ENCODE peak calls at places on chromosomes 3 and 15, in six cellular contexts. One of them, this sample, is unnamed.

GRCh38 chr3:43907508-43907858 is 216.7 kb downstream of the ABHD5 start:
- DNase-seq in heart left ventricle: no peak
- DNase-seq in esophagus muscularis mucosa: no peak
- DNase-seq in tibial nerve: no peak
- DNase-seq in breast epithelium: no peak
- DNase-seq in stomach: no peak
- DNase-seq in this sample: no peak

GRCh38 chr3:73383470-73384049 is 241.2 kb downstream of the PDZRN3 start:
- DNase-seq in heart left ventricle: no peak
- DNase-seq in esophagus muscularis mucosa: no peak
- DNase-seq in tibial nerve: no peak
- DNase-seq in breast epithelium: no peak
- DNase-seq in stomach: no peak
- DNase-seq in this sample: no peak

GRCh38 chr15:58038426-58039106 is 26.9 kb downstream of the ALDH1A2 start:
- DNase-seq in heart left ventricle: no peak
- DNase-seq in esophagus muscularis mucosa: no peak
- DNase-seq in tibial nerve: no peak
- DNase-seq in breast epithelium: no peak
- DNase-seq in stomach: peak; percentile 52
- DNase-seq in this sample: no peak

GRCh38 chr15:64634576-64635485 is 140.6 kb downstream of the RBPMS2 start:
- DNase-seq in heart left ventricle: no peak
- DNase-seq in esophagus muscularis mucosa: no peak
- DNase-seq in tibial nerve: no peak
- DNase-seq in breast epithelium: no peak
- DNase-seq in stomach: no peak
- DNase-seq in this sample: no peak

GRCh38 chr3:106083854-106084253 is 215.0 kb upstream of the CBLB start:
- DNase-seq in heart left ventricle: no peak
- DNase-seq in esophagus muscularis mucosa: no peak
- DNase-seq in tibial nerve: no peak
- DNase-seq in breast epithelium: no peak
- DNase-seq in stomach: no peak
- DNase-seq in this sample: no peak

GRCh38 chr3:189756651-189757078 is 125.5 kb downstream of the TP63 start:
- DNase-seq in heart left ventricle: no peak
- DNase-seq in esophagus muscularis mucosa: no peak
- DNase-seq in tibial nerve: no peak
- DNase-seq in breast epithelium: no peak
- DNase-seq in stomach: no peak
- DNase-seq in this sample: no peak

GRCh38 chr3:185519021-185519420 is 20.2 kb upstream of the TMEM41A start:
- DNase-seq in heart left ventricle: no peak
- DNase-seq in esophagus muscularis mucosa: no peak
- DNase-seq in tibial nerve: no peak
- DNase-seq in breast epithelium: no peak
- DNase-seq in stomach: no peak
- DNase-seq in this sample: no peak

GRCh38 chr3:173699353-173699752 is 301.8 kb downstream of the NLGN1 start:
- DNase-seq in heart left ventricle: no peak
- DNase-seq in esophagus muscularis mucosa: no peak
- DNase-seq in tibial nerve: no peak
- DNase-seq in breast epithelium: no peak
- DNase-seq in stomach: no peak
- DNase-seq in this sample: no peak

GRCh38 chr3:166211451-166211850 is 374.2 kb upstream of the BCHE start:
- DNase-seq in heart left ventricle: no peak
- DNase-seq in esophagus muscularis mucosa: no peak
- DNase-seq in tibial nerve: no peak
- DNase-seq in breast epithelium: no peak
- DNase-seq in stomach: no peak
- DNase-seq in this sample: no peak

GRCh38 chr3:55621026-55621422 is 133.9 kb upstream of the WNT5A start:
- DNase-seq in heart left ventricle: no peak
- DNase-seq in esophagus muscularis mucosa: no peak
- DNase-seq in tibial nerve: no peak
- DNase-seq in breast epithelium: no peak
- DNase-seq in stomach: no peak
- DNase-seq in this sample: no peak

GRCh38 chr15:70974004-70974832 is 81.6 kb downstream of the LRRC49 start:
- DNase-seq in heart left ventricle: no peak
- DNase-seq in esophagus muscularis mucosa: no peak
- DNase-seq in tibial nerve: no peak
- DNase-seq in breast epithelium: no peak
- DNase-seq in stomach: no peak
- DNase-seq in this sample: no peak

GRCh38 chr15:95558916-95559315 is 771.6 kb upstream of the NR2F2 start:
- DNase-seq in heart left ventricle: no peak
- DNase-seq in esophagus muscularis mucosa: no peak
- DNase-seq in tibial nerve: no peak
- DNase-seq in breast epithelium: no peak
- DNase-seq in stomach: no peak
- DNase-seq in this sample: no peak

GRCh38 chr3:165439765-165440164 is 243.6 kb upstream of the SLITRK3 start:
- DNase-seq in heart left ventricle: no peak
- DNase-seq in esophagus muscularis mucosa: no peak
- DNase-seq in tibial nerve: no peak
- DNase-seq in breast epithelium: no peak
- DNase-seq in stomach: no peak
- DNase-seq in this sample: no peak

GRCh38 chr3:127288921-127289645 is 1.2 kb upstream of the PRR20G start:
- DNase-seq in heart left ventricle: no peak
- DNase-seq in esophagus muscularis mucosa: peak; percentile 75
- DNase-seq in tibial nerve: no peak
- DNase-seq in breast epithelium: no peak
- DNase-seq in stomach: no peak
- DNase-seq in this sample: no peak

DNA sequence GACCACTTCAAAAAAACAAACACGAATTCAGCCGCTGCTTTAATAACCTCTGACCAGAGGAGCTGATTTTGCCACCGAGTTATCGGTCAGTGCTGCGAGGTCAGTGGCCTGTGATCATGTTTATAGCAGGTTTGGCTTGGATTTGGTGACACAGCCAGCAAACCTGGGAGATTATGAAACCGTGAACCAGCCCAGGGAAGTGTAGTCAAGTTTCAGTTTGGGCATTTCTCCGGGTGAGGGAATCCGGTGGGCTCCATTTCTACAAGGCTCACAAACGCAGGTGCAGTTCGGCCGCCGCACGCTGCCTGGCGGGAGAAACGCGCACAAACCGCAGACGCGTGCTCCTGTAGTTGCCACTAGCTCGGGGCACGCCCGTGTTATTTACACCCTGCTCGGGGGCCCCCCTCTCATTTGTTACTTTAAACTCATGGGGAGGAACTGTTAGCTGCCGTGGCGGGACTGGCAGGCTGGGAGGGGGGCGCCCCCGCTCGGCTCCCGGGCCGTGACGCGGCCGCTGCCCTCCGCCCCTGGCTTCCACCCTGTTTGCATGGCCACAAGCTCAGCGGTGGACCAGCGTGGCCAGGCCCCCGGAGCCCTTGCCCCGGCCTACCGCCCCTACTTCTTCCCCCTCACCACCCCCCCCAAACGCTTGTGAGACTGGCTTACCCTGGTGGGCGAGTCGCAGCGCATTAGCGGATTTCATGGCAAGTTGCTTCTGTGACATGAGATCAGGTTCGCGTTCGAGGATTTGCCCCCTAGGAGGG is 13.6 kb upstream of the ONECUT1 start:
- DNase-seq in heart left ventricle: no peak
- DNase-seq in esophagus muscularis mucosa: no peak
- DNase-seq in tibial nerve: no peak
- DNase-seq in breast epithelium: no peak
- DNase-seq in stomach: no peak
- DNase-seq in this sample: no peak
- TF ChIP-seq POLR2A in heart left ventricle: no peak
- TF ChIP-seq POLR2A in esophagus muscularis mucosa: no peak
- TF ChIP-seq POLR2A in tibial nerve: no peak
- TF ChIP-seq POLR2A in breast epithelium: no peak
- TF ChIP-seq POLR2A in stomach: no peak
- TF ChIP-seq POLR2A in this sample: no peak

DNA sequence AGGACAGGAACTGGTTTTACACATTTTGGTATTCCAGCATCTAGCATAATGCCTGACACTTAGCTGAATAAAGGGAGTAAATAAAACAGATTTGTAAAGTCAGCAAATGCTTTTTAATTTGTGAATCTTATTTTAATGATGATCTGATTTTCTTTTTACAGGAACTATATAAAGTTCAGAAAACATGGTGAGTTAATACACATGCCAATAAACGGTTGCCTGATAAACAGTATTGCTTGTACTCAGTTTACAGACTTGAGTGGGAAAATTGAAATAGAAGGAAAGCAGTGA is 1.4 kb downstream of the PSMA4 start:
- DNase-seq in heart left ventricle: no peak
- DNase-seq in esophagus muscularis mucosa: no peak
- DNase-seq in tibial nerve: no peak
- DNase-seq in breast epithelium: no peak
- DNase-seq in stomach: no peak
- DNase-seq in this sample: no peak
- H3K27ac ChIP-seq in heart left ventricle: no peak overlapping the region
- H3K27ac ChIP-seq in esophagus muscularis mucosa: peak overlapping the region; percentile 97
- H3K27ac ChIP-seq in tibial nerve: peak overlapping the region; percentile 96
- H3K27ac ChIP-seq in breast epithelium: no peak overlapping the region
- H3K27ac ChIP-seq in stomach: no peak overlapping the region
- H3K27ac ChIP-seq in this sample: no peak overlapping the region

DNA sequence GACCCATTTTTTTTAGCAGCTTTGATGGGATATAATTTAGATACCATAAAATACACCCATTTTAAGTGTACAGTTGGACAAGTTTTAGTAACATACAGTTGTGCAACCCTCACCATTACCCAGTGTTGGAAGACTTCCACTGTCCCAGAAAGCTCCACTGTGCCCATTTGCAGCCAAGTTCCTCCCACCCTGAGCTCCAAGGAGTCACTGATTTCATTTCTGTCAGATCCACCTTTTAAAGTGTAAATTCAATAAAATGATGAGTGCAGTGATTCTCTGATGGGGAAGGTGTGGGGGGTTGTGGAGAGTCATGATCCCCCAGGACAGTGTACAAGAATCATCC is 93.2 kb upstream of the IGF1R start:
- DNase-seq in heart left ventricle: no peak
- DNase-seq in esophagus muscularis mucosa: no peak
- DNase-seq in tibial nerve: no peak
- DNase-seq in breast epithelium: no peak
- DNase-seq in stomach: no peak
- DNase-seq in this sample: no peak
- H3K4me1 ChIP-seq in heart left ventricle: no peaks in the 10 kb centered on the region
- H3K4me1 ChIP-seq in esophagus muscularis mucosa: no peaks in the 10 kb centered on the region
- H3K4me1 ChIP-seq in tibial nerve: no peaks in the 10 kb centered on the region
- H3K4me1 ChIP-seq in breast epithelium: no peaks in the 10 kb centered on the region
- H3K4me1 ChIP-seq in stomach: no peaks in the 10 kb centered on the region
- H3K4me1 ChIP-seq in this sample: no peaks in the 10 kb centered on the region

DNA sequence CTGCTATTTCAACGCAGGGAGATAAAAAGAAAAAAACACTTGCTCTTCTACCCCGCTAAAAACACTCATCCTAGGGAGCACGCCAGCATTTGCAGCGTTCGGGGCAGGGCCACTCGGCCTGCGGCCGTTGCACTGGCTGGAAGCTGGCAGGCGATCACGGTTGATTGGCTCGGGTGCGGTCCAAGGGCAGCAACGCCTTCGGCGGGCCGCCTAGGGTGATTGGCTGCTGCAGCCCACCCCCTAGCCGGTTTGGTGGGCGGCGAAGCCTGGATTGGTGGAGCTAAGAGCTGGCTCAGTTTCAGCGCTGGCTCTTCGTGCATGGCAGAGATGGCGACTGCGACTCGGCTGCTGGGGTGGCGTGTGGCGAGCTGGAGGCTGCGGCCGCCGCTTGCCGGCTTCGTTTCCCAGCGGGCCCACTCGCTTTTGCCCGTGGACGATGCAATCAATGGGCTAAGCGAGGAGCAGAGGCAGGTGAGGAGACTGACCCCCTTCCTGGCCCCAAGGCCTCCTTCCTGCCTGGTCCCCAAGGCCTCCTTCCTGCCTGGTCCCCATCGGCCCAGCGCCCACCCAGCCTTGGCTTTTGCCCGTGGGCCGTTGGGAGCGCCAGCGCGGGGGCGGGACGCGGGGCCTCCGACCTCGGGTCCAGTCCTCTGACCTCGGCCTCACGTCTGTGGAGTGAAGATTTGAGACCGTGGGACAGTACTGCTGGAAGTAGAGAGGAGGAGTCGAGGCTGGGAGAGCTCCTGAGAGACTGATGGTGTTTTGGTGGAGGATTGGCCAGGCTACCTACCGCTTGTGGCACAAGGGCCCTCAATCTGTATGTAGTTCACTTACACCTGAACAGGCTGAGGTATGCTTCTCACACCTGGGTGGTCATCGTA is at the start of gene IVD:
- DNase-seq in heart left ventricle: peak; percentile 98
- DNase-seq in esophagus muscularis mucosa: peak; percentile 98
- DNase-seq in tibial nerve: peak; percentile 89
- DNase-seq in breast epithelium: peak; percentile 91
- DNase-seq in stomach: peak; percentile 96
- DNase-seq in this sample: peak; percentile 96
- TF ChIP-seq POLR2A in heart left ventricle: no peak
- TF ChIP-seq POLR2A in esophagus muscularis mucosa: no peak
- TF ChIP-seq POLR2A in tibial nerve: no peak
- TF ChIP-seq POLR2A in breast epithelium: peak; percentile 41
- TF ChIP-seq POLR2A in stomach: no peak
- TF ChIP-seq POLR2A in this sample: peak; percentile 75

GRCh38 chr3:194503101-194503531 is 16.3 kb upstream of the ATP13A3 start:
- DNase-seq in heart left ventricle: no peak
- DNase-seq in esophagus muscularis mucosa: no peak
- DNase-seq in tibial nerve: no peak
- DNase-seq in breast epithelium: no peak
- DNase-seq in stomach: no peak
- DNase-seq in this sample: no peak
- H3K27ac ChIP-seq in heart left ventricle: no peak overlapping the region
- H3K27ac ChIP-seq in esophagus muscularis mucosa: no peak overlapping the region
- H3K27ac ChIP-seq in tibial nerve: no peak overlapping the region
- H3K27ac ChIP-seq in breast epithelium: no peak overlapping the region
- H3K27ac ChIP-seq in stomach: no peak overlapping the region
- H3K27ac ChIP-seq in this sample: no peak overlapping the region

This sample was measured in ovary.